ENCODE peak calls at places on chromosomes 4 and X, in ten cellular contexts. D is mucosa of descending colon, X is AG10803, V is AG04450, K is coronary artery, F is hepatocyte, J is GM12878, Y is tibial artery, R is brain microvascular endothelial cell, P is WERI-Rb-1. G is an unnamed sample.

GRCh38 chr4:92307886-92308285 is 4.1 kb downstream of the GRID2 start:
- DNase-seq in D (no peak), X (no peak), V (no peak), K (no peak), F (no peak), J (no peak), Y (no peak), R (no peak), P (no peak), G (no peak)

GRCh38 chrX:65985211-65985610 is 54.7 kb downstream of the VSIG4 start:
- DNase-seq in D (no peak), X (no peak), V (no peak), K (no peak), F (no peak), J (no peak), Y (no peak), R (no peak), P (no peak), G (no peak)

GRCh38 chr4:10974371-10974770 is 289.8 kb upstream of the CLNK start:
- DNase-seq in D (no peak), X (no peak), V (no peak), K (no peak), F (no peak), J (no peak), Y (no peak), R (no peak), P (no peak), G (no peak)

GRCh38 chr4:94649381-94650128 is 108.2 kb upstream of the BMPR1B start:
- DNase-seq in D (no peak), X (peak), V (no peak), K (no peak), F (no peak), J (no peak), Y (no peak), R (no peak), P (no peak), G (peak)

GRCh38 chr4:37803348-37803973 is 23.0 kb upstream of the PGM2 start:
- DNase-seq in D (no peak), X (peak), V (no peak), K (no peak), F (peak), J (no peak), Y (no peak), R (no peak), P (no peak), G (peak)

GRCh38 chr4:160353548-160353947 is 1250.7 kb downstream of the RAPGEF2 start:
- DNase-seq in D (no peak), X (no peak), V (no peak), K (no peak), F (no peak), J (no peak), Y (no peak), R (no peak), P (no peak), G (peak)

GRCh38 chr4:174999407-174999806 is 81.2 kb downstream of the ADAM29 start:
- DNase-seq in D (no peak), X (no peak), V (no peak), K (no peak), F (no peak), J (no peak), Y (no peak), R (peak), P (no peak), G (no peak)

GRCh38 chr4:121842862-121843261 is 19.2 kb upstream of the CCNA2 start:
- DNase-seq in D (no peak), X (no peak), V (no peak), K (no peak), F (no peak), J (no peak), Y (no peak), R (no peak), P (no peak), G (no peak)

GRCh38 chrX:106481341-106481740 is 130.4 kb upstream of the RADX start:
- DNase-seq in D (no peak), X (peak), V (peak), K (no peak), F (peak), J (peak), Y (peak), R (peak), P (peak), G (peak)

GRCh38 chr4:3315566-3315965 is 22.7 kb downstream of the RGS12 start:
- DNase-seq in D (no peak), X (no peak), V (no peak), K (peak), F (no peak), J (no peak), Y (no peak), R (no peak), P (no peak), G (no peak)

GRCh38 chr4:112327950-112328349 is 30.8 kb downstream of the ALPK1 start:
- DNase-seq in D (no peak), X (peak), V (peak), K (no peak), F (peak), J (peak), Y (no peak), R (peak), P (no peak), G (peak)

GRCh38 chr4:153058668-153059060 is 122.5 kb downstream of the FHDC1 start:
- DNase-seq in D (no peak), X (no peak), V (no peak), K (no peak), F (no peak), J (no peak), Y (no peak), R (no peak), P (no peak), G (no peak)

GRCh38 chr4:147194107-147194506 is 248.4 kb upstream of the TTC29 start:
- DNase-seq in D (no peak), X (no peak), V (no peak), K (no peak), F (no peak), J (no peak), Y (no peak), R (peak), P (no peak), G (no peak)

GRCh38 chr4:5204781-5205180 is 153.5 kb downstream of the STK32B start:
- DNase-seq in D (no peak), X (peak), V (no peak), K (no peak), F (no peak), J (no peak), Y (peak), R (no peak), P (peak), G (no peak)

GRCh38 chrX:106862972-106863688 is 40.0 kb downstream of the RIPPLY1 start:
- DNase-seq in D (peak), X (no peak), V (no peak), K (no peak), F (peak), J (no peak), Y (no peak), R (peak), P (peak), G (no peak)

GRCh38 chr4:183095199-183095512 is 3.9 kb upstream of the WWC2 start:
- DNase-seq in D (no peak), X (no peak), V (no peak), K (no peak), F (no peak), J (no peak), Y (no peak), R (no peak), P (no peak), G (no peak)

GRCh38 chr4:80685219-80685618 is 345.3 kb upstream of the BMP3 start:
- DNase-seq in D (no peak), X (no peak), V (no peak), K (no peak), F (no peak), J (no peak), Y (no peak), R (no peak), P (no peak), G (no peak)

GRCh38 chr4:67087897-67088296 is 457.4 kb downstream of the CENPC start:
- DNase-seq in D (no peak), X (peak), V (no peak), K (no peak), F (peak), J (no peak), Y (peak), R (peak), P (peak), G (no peak)

GRCh38 chr4:84697615-84698201 is 114.8 kb downstream of the CDS1 start:
- DNase-seq in D (no peak), X (no peak), V (no peak), K (no peak), F (no peak), J (no peak), Y (no peak), R (no peak), P (no peak), G (no peak)

GRCh38 chr4:94127707-94128328 is 79.8 kb upstream of the SMARCAD1 start:
- DNase-seq in D (no peak), X (peak), V (peak), K (no peak), F (peak), J (no peak), Y (no peak), R (no peak), P (no peak), G (peak)

GRCh38 chrX:132226169-132226568 is 6.9 kb upstream of the RAP2C start:
- DNase-seq in D (no peak), X (peak), V (no peak), K (no peak), F (no peak), J (no peak), Y (no peak), R (no peak), P (no peak), G (no peak)

GRCh38 chrX:94041881-94042280 is 367.9 kb downstream of the FAM133A start:
- DNase-seq in D (no peak), X (no peak), V (no peak), K (no peak), F (no peak), J (no peak), Y (no peak), R (no peak), P (no peak), G (no peak)

GRCh38 chr4:148044889-148045352 is 313.0 kb downstream of the ARHGAP10 start:
- DNase-seq in D (no peak), X (no peak), V (no peak), K (no peak), F (no peak), J (peak), Y (no peak), R (no peak), P (no peak), G (no peak)

GRCh38 chrX:3711331-3711917 is 2.0 kb downstream of the PRKX start:
- DNase-seq in D (peak), X (no peak), V (no peak), K (no peak), F (no peak), J (peak), Y (peak), R (no peak), P (no peak), G (no peak)

GRCh38 chr4:80265571-80266266 is 745 bp upstream of the FGF5 start:
- DNase-seq in D (no peak), X (peak), V (peak), K (no peak), F (peak), J (no peak), Y (no peak), R (peak), P (peak), G (peak)

GRCh38 chr4:38294238-38294637 is 334.0 kb downstream of the PTTG2 start:
- DNase-seq in D (no peak), X (no peak), V (no peak), K (no peak), F (no peak), J (no peak), Y (no peak), R (no peak), P (no peak), G (no peak)

GRCh38 chr4:13953083-13953482 is 325.6 kb upstream of the BOD1L1 start:
- DNase-seq in D (no peak), X (no peak), V (no peak), K (no peak), F (no peak), J (no peak), Y (no peak), R (no peak), P (no peak), G (no peak)

GRCh38 chrX:76279007-76279406 is 106.1 kb downstream of the PBDC1 start:
- DNase-seq in D (no peak), X (peak), V (peak), K (no peak), F (peak), J (peak), Y (peak), R (peak), P (peak), G (peak)

DNA sequence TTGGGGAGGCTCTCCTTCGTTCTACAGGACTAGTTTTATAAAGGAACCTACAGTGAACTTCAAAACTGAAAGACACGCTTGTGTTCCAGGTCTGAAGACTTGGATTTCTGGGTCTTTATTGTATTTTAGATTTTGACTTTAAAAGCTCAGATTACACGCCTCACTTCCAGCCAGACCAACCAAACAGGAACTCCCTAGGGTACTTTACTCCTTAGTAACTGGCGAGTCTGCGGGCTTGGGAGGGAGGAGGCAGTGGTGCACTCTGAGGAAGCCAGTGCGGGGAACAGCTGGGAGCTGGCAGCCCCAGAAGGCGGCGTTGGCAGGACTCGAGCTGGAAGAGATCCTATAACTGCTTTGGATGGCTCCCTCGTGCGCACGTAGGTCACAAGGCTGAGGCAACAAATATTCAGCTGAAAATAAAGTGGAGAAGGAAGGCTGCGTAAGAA is 388 bp upstream of the PHKA1 start:
- DNase-seq in D (peak), X (peak), V (peak), K (peak), F (peak), J (no peak), Y (peak), R (peak), P (peak), G (peak)
- TF ChIP-seq CTCF in D (no peak), X (no peak), V (no peak), K (no peak), F (no peak), J (no peak), Y (no peak), R (no peak), P (no peak), G (no peak)

DNA sequence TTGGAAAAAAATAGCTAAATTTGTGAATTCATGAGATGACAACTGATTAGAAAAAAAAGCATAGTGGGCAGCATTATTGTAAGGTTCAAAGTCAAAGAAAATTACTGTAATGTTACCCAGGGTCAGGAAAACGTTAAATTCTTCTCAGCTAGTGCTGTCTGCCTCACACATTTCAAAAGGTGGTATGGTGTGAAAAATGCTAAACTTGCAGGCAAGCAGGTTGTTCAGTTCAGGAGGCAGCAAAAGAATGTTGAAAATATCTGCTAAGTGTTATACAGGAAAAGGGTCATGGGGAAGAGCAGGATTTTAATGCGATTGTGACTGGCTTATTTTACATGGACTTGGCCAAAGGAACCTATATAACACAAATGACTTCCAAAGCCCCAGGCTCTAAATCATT is 232.5 kb upstream of the NDST3 start:
- DNase-seq in D (no peak), X (no peak), V (no peak), K (no peak), F (no peak), J (no peak), Y (no peak), R (no peak), P (no peak), G (no peak)
- H3K4me3 ChIP-seq in D (no peak), X (no peak), V (no peak), K (no peak), F (no peak), J (no peak), Y (no peak), R (no peak), P (no peak), G (no peak)

DNA sequence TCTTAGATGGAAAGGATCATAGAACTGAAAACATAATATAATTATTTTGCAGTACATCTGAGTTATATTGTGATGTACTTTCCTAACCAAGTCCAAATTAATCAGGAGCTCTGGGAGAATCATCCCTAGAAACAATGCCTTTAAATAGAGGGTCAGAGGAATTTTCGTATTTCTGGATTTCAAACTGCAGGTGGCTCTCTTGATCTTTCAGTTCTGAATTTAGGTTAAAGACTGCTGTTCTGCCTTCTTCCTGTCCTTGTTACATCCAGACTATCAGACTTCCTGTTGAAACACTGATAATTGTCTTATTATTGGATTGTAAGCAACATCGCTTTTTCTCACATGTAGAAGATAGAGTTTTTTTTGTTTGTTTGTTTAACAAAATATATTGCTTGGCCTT is 142.7 kb downstream of the RPA4 start:
- DNase-seq in D (no peak), X (no peak), V (no peak), K (no peak), F (peak), J (no peak), Y (no peak), R (peak), P (no peak), G (no peak)
- TF ChIP-seq CTCF in D (no peak), X (no peak), V (no peak), K (no peak), F (peak), J (peak), Y (no peak), R (peak), P (peak), G (no peak)

DNA sequence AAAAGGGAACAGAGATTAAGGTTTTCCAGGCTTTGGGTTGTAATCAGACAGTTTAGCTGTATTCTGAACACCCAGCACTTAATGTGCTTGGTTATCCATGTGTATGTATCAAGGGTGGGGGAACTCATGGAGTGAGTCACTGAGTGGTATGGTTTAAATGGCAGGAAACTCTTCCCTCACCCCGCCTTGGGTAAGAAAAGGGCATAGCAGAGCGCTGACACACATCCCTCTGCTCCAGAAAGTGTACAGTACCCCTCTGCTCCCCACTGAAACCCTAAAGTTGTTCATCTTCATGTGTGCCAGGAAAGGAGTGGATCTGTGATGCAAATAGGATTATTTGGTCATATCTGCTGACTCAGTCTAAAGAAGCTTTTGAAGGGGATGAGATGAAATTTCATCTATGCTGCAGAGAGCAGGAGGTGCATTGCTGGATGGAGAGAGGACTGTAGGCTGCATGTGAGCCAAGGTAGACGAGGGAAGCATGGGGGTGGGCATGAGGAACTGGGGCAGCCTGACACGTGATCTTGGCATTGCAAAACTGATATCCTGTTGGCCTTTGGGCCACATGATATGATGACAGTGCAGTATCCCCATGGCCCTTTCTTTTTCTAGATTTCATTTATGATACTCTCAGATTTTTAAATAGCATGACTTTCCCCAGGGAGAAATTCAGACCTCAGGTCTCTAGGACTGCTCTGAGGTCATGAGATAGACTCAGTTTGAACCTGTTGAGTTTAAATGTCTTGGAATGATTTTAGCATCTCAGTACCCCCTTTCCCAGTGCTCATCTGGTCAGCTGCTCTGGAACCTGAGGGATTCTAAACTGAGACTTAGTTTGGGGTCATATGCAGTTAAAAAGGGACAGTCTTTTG is 84.8 kb downstream of the TMEM164 start:
- DNase-seq in D (no peak), X (peak), V (peak), K (no peak), F (peak), J (no peak), Y (peak), R (peak), P (no peak), G (peak)
- H3K4me3 ChIP-seq in D (no peak), X (no peak), V (peak), K (no peak), F (no peak), J (no peak), Y (no peak), R (peak), P (no peak), G (no peak)

GRCh38 chr4:27387706-27388105 is 527.1 kb downstream of the STIM2 start:
- DNase-seq in D (no peak), X (no peak), V (no peak), K (no peak), F (no peak), J (no peak), Y (no peak), R (no peak), P (no peak), G (no peak)

GRCh38 chr4:27381806-27382205 is 521.2 kb downstream of the STIM2 start:
- DNase-seq in D (no peak), X (no peak), V (no peak), K (no peak), F (no peak), J (no peak), Y (no peak), R (no peak), P (no peak), G (peak)
- TF ChIP-seq CTCF in D (no peak), X (no peak), V (no peak), K (no peak), F (no peak), J (no peak), Y (no peak), R (no peak), P (no peak), G (no peak)

G was measured in astrocyte of the cerebellum.